ENCODE peak calls at places on chromosomes 7 and 10, in four cellular contexts. Y, K, A and H are unnamed samples.

GRCh38 chr10:17019696-17020095 is 109.9 kb downstream of the CUBN start:
- DNase-seq in Y (no peak), A (no peak), K (no peak), H (no peak)

GRCh38 chr10:74078037-74078436 is 72.6 kb downstream of the AP3M1 start:
- DNase-seq in K (no peak), A (no peak), Y (peak), H (no peak)

GRCh38 chr10:122368502-122369254 is 5.8 kb upstream of the PLEKHA1 start:
- DNase-seq in K (peak), Y (no peak), A (no peak), H (no peak)

GRCh38 chr10:132406181-132406580 is 9.2 kb downstream of the PWWP2B start:
- DNase-seq in A (no peak), K (no peak), Y (no peak), H (no peak)

GRCh38 chr10:3811331-3811870 is 26.4 kb upstream of the KLF6 start:
- DNase-seq in K (peak), A (peak), Y (peak), H (no peak)

GRCh38 chr7:107372298-107372697 is 97.6 kb upstream of the GPR22 start:
- DNase-seq in A (no peak), K (no peak), Y (peak), H (no peak)

GRCh38 chr7:264541-265191 is 25.3 kb upstream of the FOXL3 start:
- DNase-seq in K (no peak), Y (no peak), A (peak), H (peak)

GRCh38 chr10:131787961-131788360 is 112.8 kb upstream of the PPP2R2D start:
- DNase-seq in K (no peak), Y (no peak), A (no peak), H (no peak)

GRCh38 chr7:105016083-105017075 is 2.4 kb downstream of the KMT2E start:
- DNase-seq in A (peak), K (no peak), Y (no peak), H (no peak)

GRCh38 chr7:8051373-8051772 is 82.8 kb downstream of the GLCCI1 start:
- DNase-seq in A (no peak), Y (no peak), K (no peak), H (no peak)

GRCh38 chr7:4882169-4882741 is 1.3 kb downstream of the RADIL start:
- DNase-seq in K (peak), A (no peak), Y (peak), H (peak)

GRCh38 chr7:37201003-37201875 is 247.4 kb downstream of the ELMO1 start:
- DNase-seq in K (peak), A (peak), Y (peak), H (peak)

GRCh38 chr10:103626178-103626577 is 132.7 kb downstream of the NEURL1 start:
- DNase-seq in K (no peak), A (no peak), Y (no peak), H (no peak)

GRCh38 chr10:71933651-71934050 is 30.5 kb upstream of the CHST3 start:
- DNase-seq in K (no peak), Y (no peak), A (peak), H (no peak)

GRCh38 chr7:112386619-112387018 is 63.6 kb upstream of the IFRD1 start:
- DNase-seq in K (no peak), A (no peak), Y (no peak), H (no peak)

GRCh38 chr7:110590415-110590814 is 500.5 kb upstream of the LRRN3 start:
- DNase-seq in A (peak), K (no peak), Y (no peak), H (no peak)

GRCh38 chr10:95327367-95327766 is 36.6 kb upstream of the PDLIM1 start:
- DNase-seq in K (peak), Y (peak), A (peak), H (peak)

GRCh38 chr10:78465456-78465855 is 431.8 kb downstream of the RPS24 start:
- DNase-seq in Y (no peak), K (no peak), A (no peak), H (no peak)

GRCh38 chr10:50621981-50622496 is 1.7 kb downstream of the SGMS1 start:
- DNase-seq in A (peak), K (no peak), Y (peak), H (peak)

GRCh38 chr7:1368682-1369571 is 90.3 kb downstream of the MICALL2 start:
- DNase-seq in Y (no peak), K (no peak), A (no peak), H (no peak)

GRCh38 chr10:6211341-6212265 is 8.9 kb downstream of the PFKFB3 start:
- DNase-seq in Y (no peak), K (no peak), A (no peak), H (no peak)

GRCh38 chr7:70383369-70383768 is 748.6 kb upstream of the GALNT17 start:
- DNase-seq in Y (no peak), K (no peak), A (no peak), H (no peak)

GRCh38 chr10:96585726-96586418 is 940 bp downstream of the TM9SF3 start:
- DNase-seq in A (peak), K (no peak), Y (peak), H (no peak)

GRCh38 chr10:11698691-11699545 is 43.3 kb upstream of the ECHDC3 start:
- DNase-seq in K (no peak), A (no peak), Y (no peak), H (no peak)

GRCh38 chr7:156438011-156438410 is 202.6 kb upstream of the RNF32 start:
- DNase-seq in A (no peak), Y (no peak), K (no peak), H (no peak)

GRCh38 chr10:27500886-27501285 is 3.2 kb upstream of the RAB18 start:
- DNase-seq in A (no peak), Y (no peak), K (no peak), H (no peak)

GRCh38 chr7:101378808-101379207 is 16.1 kb downstream of the COL26A1 start:
- DNase-seq in K (no peak), Y (no peak), A (no peak), H (no peak)

GRCh38 chr7:18212308-18212707 is 184.7 kb upstream of the PRPS1L1 start:
- DNase-seq in K (no peak), A (no peak), Y (no peak), H (no peak)

GRCh38 chr10:71088054-71088453 is 124.3 kb upstream of the UNC5B start:
- DNase-seq in A (no peak), Y (no peak), K (no peak), H (no peak)